ENCODE peak calls at places on chromosome X, in seven cellular contexts. One of them, this sample, is unnamed.

GRCh38 chrX:2478546-2479419 is 22.0 kb downstream of the DHRSX start:
- DNase-seq in CD8-positive, alpha-beta T cell: no peak
- DNase-seq in lower leg skin: no peak
- DNase-seq in left lung: peak
- DNase-seq in upper lobe of right lung: peak
- DNase-seq in CD4-positive, alpha-beta T cell: no peak
- DNase-seq in body of pancreas: no peak
- DNase-seq in this sample: peak

GRCh38 chrX:73214366-73215094 is at the start of gene NAP1L2:
- DNase-seq in upper lobe of right lung: peak
- DNase-seq in CD4-positive, alpha-beta T cell: peak
- DNase-seq in left lung: no peak
- DNase-seq in lower leg skin: peak
- DNase-seq in CD8-positive, alpha-beta T cell: no peak
- DNase-seq in body of pancreas: peak
- DNase-seq in this sample: no peak

GRCh38 chrX:58025979-58026378 is 115.7 kb upstream of the ZXDA start:
- DNase-seq in CD8-positive, alpha-beta T cell: no peak
- DNase-seq in body of pancreas: peak
- DNase-seq in lower leg skin: no peak
- DNase-seq in upper lobe of right lung: no peak
- DNase-seq in CD4-positive, alpha-beta T cell: peak
- DNase-seq in left lung: no peak
- DNase-seq in this sample: no peak

GRCh38 chrX:97691901-97692455 is 808.3 kb downstream of the RPA4 start:
- DNase-seq in lower leg skin: no peak
- DNase-seq in body of pancreas: no peak
- DNase-seq in CD8-positive, alpha-beta T cell: no peak
- DNase-seq in left lung: no peak
- DNase-seq in upper lobe of right lung: no peak
- DNase-seq in CD4-positive, alpha-beta T cell: no peak
- DNase-seq in this sample: no peak

GRCh38 chrX:17525266-17525665 is 150.3 kb downstream of the NHS start:
- DNase-seq in lower leg skin: no peak
- DNase-seq in CD8-positive, alpha-beta T cell: no peak
- DNase-seq in body of pancreas: no peak
- DNase-seq in upper lobe of right lung: no peak
- DNase-seq in left lung: no peak
- DNase-seq in CD4-positive, alpha-beta T cell: no peak
- DNase-seq in this sample: no peak

GRCh38 chrX:134294548-134294947 is 57.6 kb downstream of the CCDC160 start:
- DNase-seq in left lung: no peak
- DNase-seq in CD4-positive, alpha-beta T cell: no peak
- DNase-seq in CD8-positive, alpha-beta T cell: no peak
- DNase-seq in upper lobe of right lung: no peak
- DNase-seq in body of pancreas: no peak
- DNase-seq in lower leg skin: no peak
- DNase-seq in this sample: no peak

GRCh38 chrX:10217218-10217617 is 60.4 kb downstream of the CLCN4 start:
- DNase-seq in upper lobe of right lung: no peak
- DNase-seq in CD4-positive, alpha-beta T cell: no peak
- DNase-seq in body of pancreas: no peak
- DNase-seq in lower leg skin: no peak
- DNase-seq in left lung: no peak
- DNase-seq in CD8-positive, alpha-beta T cell: no peak
- DNase-seq in this sample: no peak

GRCh38 chrX:122203399-122203798 is 980.7 kb upstream of the GRIA3 start:
- DNase-seq in CD8-positive, alpha-beta T cell: no peak
- DNase-seq in lower leg skin: no peak
- DNase-seq in upper lobe of right lung: no peak
- DNase-seq in left lung: no peak
- DNase-seq in body of pancreas: no peak
- DNase-seq in CD4-positive, alpha-beta T cell: no peak
- DNase-seq in this sample: no peak

GRCh38 chrX:1336331-1337143 is at the start of gene IL3RA:
- DNase-seq in upper lobe of right lung: no peak
- DNase-seq in lower leg skin: peak
- DNase-seq in body of pancreas: peak
- DNase-seq in left lung: peak
- DNase-seq in CD8-positive, alpha-beta T cell: no peak
- DNase-seq in CD4-positive, alpha-beta T cell: no peak
- DNase-seq in this sample: no peak

GRCh38 chrX:83469551-83469950 is 38.5 kb upstream of the POU3F4 start:
- DNase-seq in body of pancreas: peak
- DNase-seq in left lung: no peak
- DNase-seq in upper lobe of right lung: no peak
- DNase-seq in CD8-positive, alpha-beta T cell: no peak
- DNase-seq in lower leg skin: no peak
- DNase-seq in CD4-positive, alpha-beta T cell: no peak
- DNase-seq in this sample: no peak

GRCh38 chrX:9816094-9816700 is 30.0 kb downstream of the SHROOM2 start:
- DNase-seq in left lung: no peak
- DNase-seq in upper lobe of right lung: no peak
- DNase-seq in CD8-positive, alpha-beta T cell: no peak
- DNase-seq in body of pancreas: no peak
- DNase-seq in lower leg skin: no peak
- DNase-seq in CD4-positive, alpha-beta T cell: no peak
- DNase-seq in this sample: no peak

GRCh38 chrX:46433892-46434291 is 111.3 kb downstream of the ZNF674 start:
- DNase-seq in body of pancreas: no peak
- DNase-seq in CD8-positive, alpha-beta T cell: no peak
- DNase-seq in left lung: no peak
- DNase-seq in CD4-positive, alpha-beta T cell: no peak
- DNase-seq in upper lobe of right lung: no peak
- DNase-seq in lower leg skin: no peak
- DNase-seq in this sample: no peak

GRCh38 chrX:19514791-19515614 is at the start of gene MAP3K15:
- DNase-seq in CD4-positive, alpha-beta T cell: no peak
- DNase-seq in CD8-positive, alpha-beta T cell: no peak
- DNase-seq in upper lobe of right lung: peak
- DNase-seq in body of pancreas: peak
- DNase-seq in left lung: peak
- DNase-seq in lower leg skin: no peak
- DNase-seq in this sample: no peak

GRCh38 chrX:129522184-129523059 is 868 bp downstream of the SMARCA1 start:
- DNase-seq in CD4-positive, alpha-beta T cell: no peak
- DNase-seq in left lung: peak
- DNase-seq in upper lobe of right lung: peak
- DNase-seq in CD8-positive, alpha-beta T cell: no peak
- DNase-seq in lower leg skin: peak
- DNase-seq in body of pancreas: peak
- DNase-seq in this sample: no peak

GRCh38 chrX:151736685-151737084 is 2.1 kb downstream of the CNGA2 start:
- DNase-seq in CD4-positive, alpha-beta T cell: no peak
- DNase-seq in lower leg skin: no peak
- DNase-seq in upper lobe of right lung: no peak
- DNase-seq in body of pancreas: no peak
- DNase-seq in CD8-positive, alpha-beta T cell: no peak
- DNase-seq in left lung: no peak
- DNase-seq in this sample: no peak

GRCh38 chrX:10050481-10050880 is 83.3 kb downstream of the CLDN34 start:
- DNase-seq in left lung: no peak
- DNase-seq in CD8-positive, alpha-beta T cell: no peak
- DNase-seq in CD4-positive, alpha-beta T cell: no peak
- DNase-seq in upper lobe of right lung: no peak
- DNase-seq in body of pancreas: no peak
- DNase-seq in lower leg skin: no peak
- DNase-seq in this sample: no peak

GRCh38 chrX:57952320-57952678 is 42.0 kb upstream of the ZXDA start:
- DNase-seq in CD8-positive, alpha-beta T cell: no peak
- DNase-seq in lower leg skin: peak
- DNase-seq in body of pancreas: peak
- DNase-seq in upper lobe of right lung: no peak
- DNase-seq in left lung: no peak
- DNase-seq in CD4-positive, alpha-beta T cell: no peak
- DNase-seq in this sample: no peak

GRCh38 chrX:136636121-136636520 is 11.8 kb upstream of the CD40LG start:
- DNase-seq in CD8-positive, alpha-beta T cell: no peak
- DNase-seq in body of pancreas: no peak
- DNase-seq in CD4-positive, alpha-beta T cell: no peak
- DNase-seq in left lung: no peak
- DNase-seq in upper lobe of right lung: no peak
- DNase-seq in lower leg skin: no peak
- DNase-seq in this sample: no peak

GRCh38 chrX:148885203-148885602 is 384.8 kb downstream of the AFF2 start:
- DNase-seq in lower leg skin: no peak
- DNase-seq in CD4-positive, alpha-beta T cell: no peak
- DNase-seq in upper lobe of right lung: no peak
- DNase-seq in body of pancreas: no peak
- DNase-seq in CD8-positive, alpha-beta T cell: no peak
- DNase-seq in left lung: no peak
- DNase-seq in this sample: no peak
- TF ChIP-seq CTCF in lower leg skin: no peak
- TF ChIP-seq CTCF in CD4-positive, alpha-beta T cell: no peak
- TF ChIP-seq CTCF in upper lobe of right lung: no peak
- TF ChIP-seq CTCF in body of pancreas: no peak
- TF ChIP-seq CTCF in CD8-positive, alpha-beta T cell: no peak
- TF ChIP-seq CTCF in left lung: no peak
- TF ChIP-seq CTCF in this sample: no peak

GRCh38 chrX:63471004-63471403 is 119.9 kb upstream of the SPIN4 start:
- DNase-seq in CD8-positive, alpha-beta T cell: no peak
- DNase-seq in CD4-positive, alpha-beta T cell: no peak
- DNase-seq in body of pancreas: no peak
- DNase-seq in lower leg skin: no peak
- DNase-seq in left lung: no peak
- DNase-seq in upper lobe of right lung: no peak
- DNase-seq in this sample: no peak

GRCh38 chrX:63470506-63470905 is 119.4 kb upstream of the SPIN4 start:
- DNase-seq in body of pancreas: no peak
- DNase-seq in upper lobe of right lung: no peak
- DNase-seq in lower leg skin: no peak
- DNase-seq in CD4-positive, alpha-beta T cell: no peak
- DNase-seq in left lung: no peak
- DNase-seq in CD8-positive, alpha-beta T cell: no peak
- DNase-seq in this sample: no peak

DNA sequence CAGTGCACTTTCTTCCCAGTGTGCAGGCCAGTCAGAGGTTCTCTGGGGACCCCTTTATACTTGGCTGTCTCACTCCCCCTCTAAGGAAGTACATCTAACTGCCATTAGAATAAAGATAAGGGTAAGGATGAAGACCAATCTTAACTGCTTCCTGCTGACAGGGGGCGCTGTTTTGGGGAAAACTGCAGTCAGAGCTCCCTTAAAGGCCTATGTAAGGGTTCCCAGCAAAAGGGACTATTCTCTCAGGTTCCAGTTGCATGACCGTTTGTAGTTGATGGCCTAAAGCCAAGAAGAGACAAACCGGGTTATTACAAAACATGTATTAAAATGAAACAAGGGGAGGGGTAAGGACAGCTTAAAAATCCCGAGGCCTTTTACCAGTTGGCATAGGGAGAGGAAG is 115.6 kb upstream of the SPIN4 start:
- DNase-seq in CD8-positive, alpha-beta T cell: no peak
- DNase-seq in left lung: no peak
- DNase-seq in CD4-positive, alpha-beta T cell: no peak
- DNase-seq in lower leg skin: no peak
- DNase-seq in upper lobe of right lung: no peak
- DNase-seq in body of pancreas: no peak
- DNase-seq in this sample: no peak
- TF ChIP-seq CTCF in CD8-positive, alpha-beta T cell: no peak
- TF ChIP-seq CTCF in left lung: no peak
- TF ChIP-seq CTCF in CD4-positive, alpha-beta T cell: no peak
- TF ChIP-seq CTCF in lower leg skin: no peak
- TF ChIP-seq CTCF in upper lobe of right lung: no peak
- TF ChIP-seq CTCF in body of pancreas: no peak
- TF ChIP-seq CTCF in this sample: peak

GRCh38 chrX:138874271-138874670 is 162.8 kb upstream of the FGF13 start:
- DNase-seq in lower leg skin: no peak
- DNase-seq in body of pancreas: no peak
- DNase-seq in CD8-positive, alpha-beta T cell: no peak
- DNase-seq in upper lobe of right lung: no peak
- DNase-seq in left lung: no peak
- DNase-seq in CD4-positive, alpha-beta T cell: no peak
- DNase-seq in this sample: no peak
- TF ChIP-seq CTCF in lower leg skin: no peak
- TF ChIP-seq CTCF in body of pancreas: no peak
- TF ChIP-seq CTCF in CD8-positive, alpha-beta T cell: no peak
- TF ChIP-seq CTCF in upper lobe of right lung: no peak
- TF ChIP-seq CTCF in left lung: no peak
- TF ChIP-seq CTCF in CD4-positive, alpha-beta T cell: no peak
- TF ChIP-seq CTCF in this sample: no peak

DNA sequence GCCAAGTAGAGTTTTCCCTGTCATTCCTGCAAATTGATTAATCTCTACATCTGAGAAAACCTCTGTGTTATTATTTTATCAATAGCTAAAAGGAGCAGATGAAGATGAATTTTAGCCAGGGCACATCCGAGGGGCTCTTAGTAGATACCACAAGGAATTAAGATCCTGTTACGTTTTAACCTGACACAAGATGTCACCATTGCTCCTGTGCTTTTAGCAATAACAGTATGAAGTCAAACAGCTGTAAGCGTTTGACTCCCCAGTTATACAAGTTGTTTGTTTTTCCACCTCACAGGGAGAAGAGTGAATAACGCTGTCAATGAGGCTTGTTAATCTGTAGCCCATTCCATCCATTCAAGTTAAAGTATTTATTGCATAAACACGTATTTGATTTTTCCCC is 76.0 kb upstream of the AP1S2 start:
- DNase-seq in body of pancreas: no peak
- DNase-seq in lower leg skin: no peak
- DNase-seq in left lung: no peak
- DNase-seq in upper lobe of right lung: no peak
- DNase-seq in CD8-positive, alpha-beta T cell: no peak
- DNase-seq in CD4-positive, alpha-beta T cell: no peak
- DNase-seq in this sample: no peak
- TF ChIP-seq CTCF in body of pancreas: peak
- TF ChIP-seq CTCF in lower leg skin: no peak
- TF ChIP-seq CTCF in left lung: no peak
- TF ChIP-seq CTCF in upper lobe of right lung: no peak
- TF ChIP-seq CTCF in CD8-positive, alpha-beta T cell: no peak
- TF ChIP-seq CTCF in CD4-positive, alpha-beta T cell: no peak
- TF ChIP-seq CTCF in this sample: peak

GRCh38 chrX:15301924-15302323 is 13.5 kb downstream of the ASB11 start:
- DNase-seq in left lung: peak
- DNase-seq in CD8-positive, alpha-beta T cell: no peak
- DNase-seq in body of pancreas: peak
- DNase-seq in CD4-positive, alpha-beta T cell: no peak
- DNase-seq in upper lobe of right lung: peak
- DNase-seq in lower leg skin: peak
- DNase-seq in this sample: no peak

GRCh38 chrX:15298780-15299179 is 16.7 kb downstream of the ASB11 start:
- DNase-seq in CD4-positive, alpha-beta T cell: no peak
- DNase-seq in CD8-positive, alpha-beta T cell: no peak
- DNase-seq in upper lobe of right lung: no peak
- DNase-seq in left lung: no peak
- DNase-seq in body of pancreas: peak
- DNase-seq in lower leg skin: no peak
- DNase-seq in this sample: no peak

GRCh38 chrX:15298201-15298600 is 17.2 kb downstream of the ASB11 start:
- DNase-seq in CD4-positive, alpha-beta T cell: no peak
- DNase-seq in body of pancreas: no peak
- DNase-seq in upper lobe of right lung: no peak
- DNase-seq in left lung: no peak
- DNase-seq in lower leg skin: no peak
- DNase-seq in CD8-positive, alpha-beta T cell: no peak
- DNase-seq in this sample: no peak

GRCh38 chrX:15299945-15300851 is 15.2 kb downstream of the ASB11 start:
- DNase-seq in CD8-positive, alpha-beta T cell: no peak
- DNase-seq in CD4-positive, alpha-beta T cell: no peak
- DNase-seq in lower leg skin: no peak
- DNase-seq in upper lobe of right lung: no peak
- DNase-seq in body of pancreas: peak
- DNase-seq in left lung: no peak
- DNase-seq in this sample: no peak
- TF ChIP-seq CTCF in CD8-positive, alpha-beta T cell: peak
- TF ChIP-seq CTCF in CD4-positive, alpha-beta T cell: peak
- TF ChIP-seq CTCF in lower leg skin: no peak
- TF ChIP-seq CTCF in upper lobe of right lung: peak
- TF ChIP-seq CTCF in body of pancreas: peak
- TF ChIP-seq CTCF in left lung: no peak
- TF ChIP-seq CTCF in this sample: peak